ENCODE peak calls at places on chromosomes 3 and 15, in six cellular contexts. P is RWPE1, T is neural progenitor cell, O is H1, N is RWPE2, E is cardiac fibroblast. Q is an unnamed sample.

GRCh38 chr3:180417241-180417640 is 184.7 kb upstream of the TTC14 start:
- DNase-seq in P (no peak), T (no peak), O (no peak), N (no peak), E (no peak), Q (no peak)

GRCh38 chr3:152657002-152657400 is 177.9 kb upstream of the P2RY1 start:
- DNase-seq in P (no peak), T (peak; percentile 62), O (peak; percentile 9), N (no peak), E (no peak), Q (no peak)

GRCh38 chr3:156304406-156304805 is 184.0 kb downstream of the KCNAB1 start:
- DNase-seq in P (no peak), T (no peak), O (no peak), N (no peak), E (peak; percentile 71), Q (no peak)

GRCh38 chr3:45366305-45366704 is 22.1 kb upstream of the LARS2 start:
- DNase-seq in P (no peak), T (no peak), O (no peak), N (no peak), E (no peak), Q (no peak)

GRCh38 chr3:39064646-39065045 is 12.8 kb downstream of the WDR48 start:
- DNase-seq in P (no peak), T (no peak), O (no peak), N (no peak), E (no peak), Q (no peak)

GRCh38 chr3:14524920-14525660 is 15.1 kb downstream of the GRIP2 start:
- DNase-seq in P (no peak), T (no peak), O (no peak), N (peak; percentile 22), E (no peak), Q (peak; percentile 54)

GRCh38 chr3:138875754-138876664 is 41.3 kb upstream of the PIK3CB start:
- DNase-seq in P (no peak), T (no peak), O (no peak), N (no peak), E (peak; percentile 82), Q (no peak)

GRCh38 chr3:106198828-106199194 is 330.0 kb upstream of the CBLB start:
- DNase-seq in P (no peak), T (no peak), O (no peak), N (no peak), E (peak; percentile 59), Q (no peak)

GRCh38 chr3:134342269-134342668 is 32.0 kb downstream of the AMOTL2 start:
- DNase-seq in P (no peak), T (no peak), O (no peak), N (no peak), E (no peak), Q (no peak)

GRCh38 chr15:81263477-81263876 is 60.5 kb downstream of the STARD5 start:
- DNase-seq in P (no peak), T (no peak), O (no peak), N (no peak), E (no peak), Q (no peak)

GRCh38 chr15:39301589-39301999 is 279.3 kb upstream of the THBS1 start:
- DNase-seq in P (no peak), T (no peak), O (no peak), N (no peak), E (peak; percentile 82), Q (no peak)

DNA sequence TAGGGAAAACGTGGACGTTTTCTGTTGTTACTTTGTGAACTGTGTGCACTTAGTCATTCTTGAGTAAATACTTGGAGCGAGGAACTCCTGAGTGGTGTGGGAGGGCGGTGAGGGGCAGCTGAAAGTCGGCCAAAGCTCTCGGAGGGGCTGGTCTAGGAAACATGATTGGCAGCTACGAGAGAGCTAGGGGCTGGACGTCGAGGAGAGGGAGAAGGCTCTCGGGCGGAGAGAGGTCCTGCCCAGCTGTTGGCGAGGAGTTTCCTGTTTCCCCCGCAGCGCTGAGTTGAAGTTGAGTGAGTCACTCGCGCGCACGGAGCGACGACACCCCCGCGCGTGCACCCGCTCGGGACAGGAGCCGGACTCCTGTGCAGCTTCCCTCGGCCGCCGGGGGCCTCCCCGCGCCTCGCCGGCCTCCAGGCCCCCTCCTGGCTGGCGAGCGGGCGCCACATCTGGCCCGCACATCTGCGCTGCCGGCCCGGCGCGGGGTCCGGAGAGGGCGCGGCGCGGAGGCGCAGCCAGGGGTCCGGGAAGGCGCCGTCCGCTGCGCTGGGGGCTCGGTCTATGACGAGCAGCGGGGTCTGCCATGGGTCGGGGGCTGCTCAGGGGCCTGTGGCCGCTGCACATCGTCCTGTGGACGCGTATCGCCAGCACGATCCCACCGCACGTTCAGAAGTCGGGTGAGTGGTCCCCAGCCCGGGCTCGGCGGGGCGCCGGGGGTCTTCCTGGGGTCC is at the start of gene TGFBR2:
- DNase-seq in P (peak; percentile 91), T (peak; percentile 79), O (peak; percentile 60), N (peak; percentile 98), E (peak; percentile 99), Q (peak; percentile 97)
- TF ChIP-seq CTCF in P (peak; percentile 31), T (peak; percentile 29), O (peak; percentile 23), N (peak; percentile 17), E (no peak), Q (peak; percentile 68)

GRCh38 chr15:40952901-40953712 is at the start of gene CHAC1:
- DNase-seq in P (peak; percentile 100), T (peak; percentile 97), O (peak; percentile 97), N (peak; percentile 100), E (peak; percentile 97), Q (no peak)
- TF ChIP-seq CTCF in P (no peak), T (peak; percentile 28), O (no peak), N (no peak), E (no peak), Q (peak; percentile 47)

GRCh38 chr3:23217872-23218554 is 14.9 kb downstream of the UBE2E2 start:
- DNase-seq in P (no peak), T (no peak), O (no peak), N (no peak), E (no peak), Q (no peak)

GRCh38 chr3:23219552-23219951 is 16.4 kb downstream of the UBE2E2 start:
- DNase-seq in P (no peak), T (no peak), O (no peak), N (no peak), E (no peak), Q (no peak)

GRCh38 chr3:23213813-23214212 is 10.7 kb downstream of the UBE2E2 start:
- DNase-seq in P (no peak), T (no peak), O (no peak), N (no peak), E (no peak), Q (no peak)

GRCh38 chr3:23221136-23221535 is 18.0 kb downstream of the UBE2E2 start:
- DNase-seq in P (no peak), T (no peak), O (no peak), N (no peak), E (no peak), Q (no peak)

GRCh38 chr3:23219117-23219516 is 16.0 kb downstream of the UBE2E2 start:
- DNase-seq in P (no peak), T (no peak), O (no peak), N (no peak), E (no peak), Q (no peak)
- TF ChIP-seq CTCF in P (no peak), T (no peak), O (no peak), N (no peak), E (no peak), Q (no peak)

DNA sequence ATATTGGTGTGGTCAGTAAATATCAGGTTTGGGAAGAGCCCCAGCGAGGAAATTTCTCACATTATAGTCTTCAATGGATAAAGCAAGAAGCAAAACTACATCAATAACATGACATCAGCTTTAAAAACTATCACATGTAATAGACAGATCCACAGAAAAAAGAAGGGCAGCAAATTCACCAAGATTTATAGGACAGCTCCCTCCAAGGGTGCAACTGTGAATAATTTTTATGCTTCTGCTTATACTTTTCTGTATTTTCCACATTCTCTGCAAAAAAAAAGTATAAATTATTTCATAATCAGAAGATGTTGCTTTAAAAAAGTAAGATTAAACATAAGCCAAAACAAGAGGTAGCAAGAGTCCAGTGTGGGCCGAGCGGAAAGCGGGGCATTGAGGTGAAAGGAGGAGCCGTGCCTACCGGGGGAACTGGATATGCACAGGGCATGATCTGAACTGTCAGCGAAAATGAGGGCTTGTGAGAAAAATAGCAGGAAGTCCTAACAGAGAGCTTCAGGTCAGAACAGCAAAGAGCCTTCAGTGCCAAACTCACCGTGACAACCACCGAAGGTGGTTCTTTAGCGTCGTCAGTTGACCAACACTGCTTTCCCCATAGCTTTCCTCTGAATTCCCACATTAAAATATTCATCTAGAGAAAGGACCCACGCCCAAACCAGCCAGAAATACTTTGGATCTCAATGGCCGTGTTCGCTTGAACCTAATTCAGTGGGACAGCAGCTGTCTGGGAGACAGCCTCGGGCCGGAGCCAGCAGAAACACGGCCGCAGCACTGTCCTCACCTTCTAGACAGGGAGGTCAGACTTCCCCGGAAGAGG is 59.9 kb downstream of the FAM174B start:
- DNase-seq in P (no peak), T (no peak), O (no peak), N (no peak), E (no peak), Q (no peak)
- TF ChIP-seq CTCF in P (no peak), T (no peak), O (no peak), N (no peak), E (no peak), Q (peak; percentile 57)

GRCh38 chr15:47203993-47204392 is 513.3 kb upstream of the SEMA6D start:
- DNase-seq in P (no peak), T (no peak), O (no peak), N (no peak), E (no peak), Q (no peak)
- TF ChIP-seq CTCF in P (no peak), T (no peak), O (no peak), N (no peak), E (no peak), Q (no peak)

DNA sequence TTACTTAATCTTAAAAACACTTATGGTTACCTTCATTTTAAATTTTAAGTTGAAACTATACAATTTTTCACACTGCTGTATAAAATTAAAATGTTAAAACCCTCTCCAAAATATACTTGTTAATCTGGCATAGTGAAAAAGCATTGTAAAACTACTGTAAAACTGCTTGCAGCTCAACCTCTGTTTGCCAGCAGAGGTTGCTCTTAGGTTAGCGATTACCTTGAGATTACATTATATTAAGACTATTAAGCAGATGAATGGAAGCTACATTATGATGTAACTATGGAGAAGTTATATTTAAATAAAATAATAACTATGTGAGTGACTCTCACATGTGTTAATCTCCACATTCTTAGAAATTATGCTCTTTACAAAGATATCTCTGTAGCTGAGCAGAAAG is 143.6 kb upstream of the SLITRK3 start:
- DNase-seq in P (peak; percentile 6), T (peak; percentile 8), O (no peak), N (no peak), E (peak; percentile 5), Q (no peak)
- TF ChIP-seq CTCF in P (peak; percentile 42), T (peak; percentile 51), O (peak; percentile 22), N (peak; percentile 55), E (no peak), Q (peak; percentile 67)

Q was measured in chondrocyte.